ENCODE peak calls at places on chromosomes 5 and 9, in ten cellular contexts. S, G, I, E, Y, P, D, Z, C and W are unnamed samples.

GRCh38 chr5:154472871-154473580 is 5.0 kb downstream of the HAND1 start:
- DNase-seq in E (peak), C (peak), P (no peak), Z (no peak), G (no peak), I (no peak), D (peak), S (no peak), Y (no peak), W (no peak)

GRCh38 chr5:115428248-115428647 is 116.3 kb downstream of the FEM1C start:
- DNase-seq in P (no peak), G (no peak), Y (no peak), S (no peak), D (no peak), E (no peak), I (no peak), C (no peak), Z (no peak), W (no peak)

GRCh38 chr9:125190371-125190801 is 783 bp upstream of the PPP6C start:
- DNase-seq in I (no peak), Z (no peak), P (no peak), D (peak), C (no peak), S (no peak), Y (no peak), E (peak), G (no peak), W (no peak)

GRCh38 chr5:89883967-89884366 is 525.6 kb downstream of the CETN3 start:
- DNase-seq in G (no peak), Y (no peak), S (no peak), E (no peak), D (no peak), P (no peak), I (no peak), Z (no peak), C (no peak), W (no peak)

GRCh38 chr9:71096431-71097108 is 24.9 kb downstream of the TRPM3 start:
- DNase-seq in I (no peak), P (peak), D (no peak), E (no peak), S (no peak), G (no peak), Z (no peak), Y (no peak), C (no peak), W (no peak)

GRCh38 chr5:154197801-154198461 is 7.4 kb downstream of the GALNT10 start:
- DNase-seq in S (peak), I (no peak), Y (peak), C (no peak), E (no peak), D (no peak), G (peak), P (no peak), Z (peak), W (no peak)

GRCh38 chr9:129109504-129109903 is 1.1 kb downstream of the CRAT start:
- DNase-seq in I (peak), C (no peak), E (peak), G (no peak), P (peak), Y (no peak), S (no peak), D (peak), Z (peak), W (no peak)

GRCh38 chr5:179699640-179700298 is 1.0 kb downstream of the CANX start:
- DNase-seq in P (peak), Y (peak), Z (peak), D (peak), G (peak), E (peak), S (peak), I (no peak), C (no peak), W (no peak)

GRCh38 chr5:132009706-132010405 is 1.6 kb downstream of the ACSL6 start:
- DNase-seq in S (no peak), I (no peak), E (peak), Z (no peak), P (no peak), G (no peak), D (peak), C (no peak), Y (no peak), W (no peak)

GRCh38 chr9:113558632-113559502 is 95.3 kb downstream of the RGS3 start:
- DNase-seq in C (no peak), Z (no peak), E (no peak), S (peak), D (no peak), P (peak), Y (no peak), I (peak), G (peak), W (no peak)

GRCh38 chr5:59416441-59416840 is 477.1 kb downstream of the PDE4D start:
- DNase-seq in C (no peak), I (peak), E (no peak), S (peak), D (no peak), G (no peak), P (no peak), Z (peak), Y (no peak), W (no peak)

GRCh38 chr5:153654444-153654843 is 164.0 kb downstream of the GRIA1 start:
- DNase-seq in E (no peak), Z (no peak), P (no peak), C (no peak), Y (peak), I (peak), S (peak), G (no peak), D (no peak), W (no peak)

GRCh38 chr5:29498412-29498811 is 1695.1 kb upstream of the CDH6 start:
- DNase-seq in S (no peak), Z (no peak), G (no peak), C (no peak), I (no peak), E (no peak), Y (no peak), P (no peak), D (no peak), W (no peak)

GRCh38 chr9:96246267-96246671 is 55.7 kb downstream of the HSD17B3 start:
- DNase-seq in I (no peak), E (no peak), P (no peak), C (no peak), D (no peak), G (no peak), S (no peak), Y (no peak), Z (no peak), W (no peak)

GRCh38 chr5:111252799-111253564 is 28.8 kb downstream of the CAMK4 start:
- DNase-seq in G (no peak), C (no peak), D (no peak), Y (no peak), I (no peak), P (no peak), E (no peak), S (no peak), Z (no peak), W (peak)

GRCh38 chr5:35248843-35249780 is 18.8 kb upstream of the PRLR start:
- DNase-seq in I (no peak), G (no peak), E (no peak), Z (no peak), P (no peak), Y (no peak), D (no peak), C (no peak), S (peak), W (no peak)

GRCh38 chr9:4590430-4591122 is 71.5 kb upstream of the PLPP6 start:
- DNase-seq in C (no peak), Y (no peak), G (no peak), Z (no peak), P (no peak), E (peak), S (peak), D (no peak), I (no peak), W (no peak)

GRCh38 chr9:138104251-138105122 is 226.9 kb downstream of the CACNA1B start:
- DNase-seq in Z (no peak), S (no peak), I (no peak), D (peak), Y (no peak), P (no peak), C (no peak), E (no peak), G (no peak), W (no peak)

GRCh38 chr5:138900281-138900965 is 25.3 kb upstream of the LRRTM2 start:
- DNase-seq in C (no peak), Y (peak), E (no peak), Z (no peak), I (peak), S (peak), D (no peak), G (peak), P (peak), W (no peak)

GRCh38 chr5:133370281-133370890 is 242.0 kb downstream of the FSTL4 start:
- DNase-seq in S (no peak), E (no peak), C (no peak), I (no peak), P (no peak), G (no peak), D (no peak), Y (peak), Z (peak), W (no peak)

GRCh38 chr5:13354611-13355010 is 589.9 kb downstream of the DNAH5 start:
- DNase-seq in C (no peak), Y (peak), S (no peak), P (no peak), D (no peak), Z (peak), I (no peak), G (no peak), E (no peak), W (no peak)

GRCh38 chr9:69498430-69498829 is 173.4 kb downstream of the ENTREP1 start:
- DNase-seq in C (no peak), P (no peak), S (no peak), E (no peak), Z (no peak), Y (no peak), I (no peak), G (no peak), D (no peak), W (no peak)

GRCh38 chr5:180801596-180802324 is 846 bp downstream of the MGAT1 start:
- DNase-seq in G (no peak), I (no peak), P (no peak), Y (no peak), S (no peak), D (no peak), Z (no peak), C (no peak), E (no peak), W (no peak)

DNA sequence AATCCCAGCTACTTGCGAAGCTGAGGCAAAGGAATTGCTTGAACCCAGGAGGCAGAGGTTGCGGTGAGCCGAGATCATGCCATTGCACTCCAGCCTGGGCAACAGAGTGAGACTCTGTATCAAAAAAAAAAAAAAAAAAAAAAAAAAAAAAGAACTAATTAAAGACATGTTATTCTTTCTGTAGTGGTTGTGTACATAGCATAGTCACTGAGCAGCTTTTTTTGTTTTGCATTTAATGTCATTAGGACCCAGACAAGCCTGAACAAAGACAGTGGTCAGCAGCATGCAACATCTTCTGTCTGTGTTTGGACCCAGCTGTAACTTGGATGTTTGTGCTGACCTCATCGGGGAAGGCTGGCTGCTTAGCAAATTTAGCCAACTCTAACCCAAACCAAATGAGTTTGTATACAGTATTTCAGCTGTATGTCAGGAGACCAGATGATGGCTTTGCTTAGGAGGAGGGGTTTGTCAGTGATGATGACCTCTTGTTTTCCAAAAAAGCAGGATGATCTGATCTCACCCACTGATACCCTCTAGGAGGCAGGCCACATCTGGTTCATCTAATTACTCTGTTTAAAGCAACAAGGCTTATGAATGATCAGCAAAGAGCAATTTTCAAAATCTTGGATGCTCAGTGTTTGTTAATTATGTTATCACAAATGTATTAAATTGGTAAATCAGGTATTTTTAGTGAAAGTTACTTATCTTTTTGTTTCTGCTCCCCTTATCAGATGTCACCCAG is 39.5 kb downstream of the SNCAIP start:
- DNase-seq in Z (no peak), P (no peak), E (no peak), S (peak), D (no peak), C (no peak), I (no peak), Y (no peak), G (no peak), W (no peak)
- TF ChIP-seq CTCF in Z (no peak), P (no peak), E (no peak), S (no peak), D (no peak), C (no peak), I (no peak), Y (no peak), G (no peak), W (no peak)

DNA sequence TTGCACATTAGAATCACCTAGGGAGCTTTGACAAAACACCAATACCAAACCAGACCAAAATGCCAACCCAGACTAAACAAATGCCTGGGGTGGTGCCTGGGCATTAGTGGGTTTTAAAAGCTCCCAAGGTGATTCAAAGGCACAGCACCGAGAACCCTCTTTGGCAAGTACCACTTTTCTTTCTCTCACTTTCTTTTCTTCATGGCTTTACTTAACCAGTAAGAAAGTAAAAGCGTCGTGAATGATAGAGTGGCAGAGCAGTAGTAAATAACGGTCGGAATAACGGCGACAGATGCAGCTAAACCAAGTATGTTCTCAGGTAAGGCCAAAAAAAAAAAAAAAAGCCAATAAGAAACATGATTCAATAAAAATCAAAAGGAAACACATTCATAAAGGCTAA is 49.5 kb downstream of the ZNF608 start:
- DNase-seq in S (no peak), G (no peak), I (no peak), P (no peak), E (no peak), D (no peak), Z (no peak), Y (no peak), C (no peak), W (no peak)
- H3K4me3 ChIP-seq in S (no peak), G (no peak), I (no peak), P (no peak), E (no peak), D (no peak), Z (no peak), Y (no peak), C (no peak), W (no peak)

GRCh38 chr9:28648723-28649122 is 1075.4 kb upstream of the C9orf72 start:
- DNase-seq in S (no peak), G (no peak), P (no peak), E (peak), C (no peak), Z (peak), I (no peak), Y (no peak), D (peak), W (no peak)
- TF ChIP-seq CTCF in S (no peak), G (peak), P (no peak), E (peak), C (no peak), Z (peak), I (no peak), Y (peak), D (peak), W (no peak)

GRCh38 chr9:90774682-90775081 is 26.9 kb upstream of the SYK start:
- DNase-seq in I (no peak), E (peak), Y (no peak), C (no peak), D (no peak), Z (peak), G (no peak), S (no peak), P (no peak), W (peak)

GRCh38 chr9:90783552-90783951 is 18.1 kb upstream of the SYK start:
- DNase-seq in S (no peak), D (no peak), E (peak), Z (no peak), I (no peak), G (no peak), C (no peak), P (no peak), Y (no peak), W (no peak)

GRCh38 chr9:90773593-90773992 is 28.0 kb upstream of the SYK start:
- DNase-seq in E (peak), S (no peak), Y (peak), D (peak), Z (peak), I (no peak), C (no peak), G (no peak), P (no peak), W (no peak)

GRCh38 chr9:90775657-90776056 is 26.0 kb upstream of the SYK start:
- DNase-seq in E (no peak), C (no peak), G (no peak), Y (no peak), I (no peak), S (no peak), P (no peak), Z (no peak), D (no peak), W (no peak)

DNA sequence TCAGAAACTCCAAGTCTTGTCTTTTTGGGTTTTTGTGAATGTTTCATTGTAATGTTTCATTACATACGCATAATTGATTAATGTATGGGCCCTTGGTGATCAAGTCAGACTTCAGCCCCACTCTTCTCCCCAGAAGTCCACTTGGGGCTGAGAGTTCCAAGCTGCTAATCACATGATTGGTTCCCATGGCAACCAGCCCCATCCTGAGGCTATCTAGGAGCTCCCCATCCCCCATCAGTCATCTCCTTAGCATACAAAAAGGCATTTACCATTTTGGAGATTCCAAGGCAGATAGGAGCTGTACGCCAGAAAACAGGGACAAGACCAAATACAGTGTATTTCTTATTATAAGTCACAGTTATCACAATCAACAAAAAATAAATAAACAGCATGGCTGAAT is 22.9 kb upstream of the SYK start:
- DNase-seq in P (no peak), I (no peak), G (no peak), D (peak), C (no peak), S (no peak), E (peak), Y (no peak), Z (no peak), W (no peak)
- H3K4me3 ChIP-seq in P (no peak), I (no peak), G (no peak), D (no peak), C (no peak), S (no peak), E (no peak), Y (no peak), Z (no peak), W (no peak)

GRCh38 chr5:98957307-98957706 is 28.5 kb upstream of the CHD1 start:
- DNase-seq in Y (no peak), D (no peak), G (no peak), S (no peak), P (no peak), C (no peak), I (no peak), E (no peak), Z (no peak), W (no peak)
- TF ChIP-seq CTCF in Y (no peak), D (no peak), G (no peak), S (no peak), P (no peak), C (no peak), I (no peak), E (no peak), Z (no peak), W (no peak)

GRCh38 chr5:81429363-81429762 is 35.4 kb upstream of the ACOT12 start:
- DNase-seq in C (no peak), I (no peak), D (no peak), E (no peak), Y (no peak), P (no peak), G (no peak), Z (no peak), S (no peak), W (no peak)

GRCh38 chr5:81428866-81429265 is 34.9 kb upstream of the ACOT12 start:
- DNase-seq in S (no peak), E (no peak), C (no peak), I (no peak), Z (peak), D (no peak), G (no peak), P (no peak), Y (peak), W (no peak)

GRCh38 chr5:81427566-81427965 is 33.6 kb upstream of the ACOT12 start:
- DNase-seq in P (no peak), E (no peak), S (no peak), D (no peak), G (no peak), C (no peak), Z (no peak), Y (no peak), I (no peak), W (no peak)

GRCh38 chr5:81429986-81430385 is 36.1 kb upstream of the ACOT12 start:
- DNase-seq in S (no peak), E (no peak), I (no peak), P (no peak), G (no peak), D (no peak), Y (no peak), Z (no peak), C (no peak), W (no peak)

DNA sequence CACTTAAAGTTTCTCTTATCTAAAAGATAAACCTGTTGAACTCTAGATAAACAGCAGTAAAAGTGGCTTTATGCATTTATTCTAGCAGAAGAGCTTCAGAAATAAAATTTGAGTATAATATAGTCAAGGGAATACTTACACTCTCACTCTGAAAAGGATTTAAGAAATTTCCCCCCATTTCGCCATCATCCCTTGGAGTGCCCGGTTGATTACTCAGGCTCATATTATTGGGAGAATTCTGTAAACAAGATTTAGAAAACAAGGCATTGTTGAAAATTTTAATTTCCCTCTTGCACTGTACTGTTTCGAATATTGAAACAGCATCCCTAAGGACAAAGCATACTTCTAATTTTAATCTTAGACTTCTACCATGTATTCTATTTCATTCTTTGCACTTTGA is 34.5 kb upstream of the ACOT12 start:
- DNase-seq in Z (no peak), P (no peak), S (peak), I (peak), E (no peak), Y (peak), D (no peak), C (no peak), G (no peak), W (no peak)
- H3K4me3 ChIP-seq in Z (no peak), P (no peak), S (no peak), I (no peak), E (no peak), Y (no peak), D (no peak), C (no peak), G (no peak), W (no peak)

GRCh38 chr9:13917534-13917933 is 396.4 kb downstream of the NFIB start:
- DNase-seq in S (no peak), D (no peak), P (no peak), Y (no peak), I (no peak), Z (no peak), G (no peak), E (no peak), C (no peak), W (no peak)

GRCh38 chr9:13923381-13923780 is 390.6 kb downstream of the NFIB start:
- DNase-seq in D (no peak), E (no peak), Z (no peak), I (no peak), G (no peak), S (no peak), P (no peak), C (no peak), Y (no peak), W (no peak)

GRCh38 chr9:13915131-13915530 is 398.8 kb downstream of the NFIB start:
- DNase-seq in C (no peak), P (no peak), S (no peak), Y (no peak), I (no peak), D (no peak), E (no peak), G (no peak), Z (no peak), W (no peak)

GRCh38 chr9:13915591-13916301 is 398.2 kb downstream of the NFIB start:
- DNase-seq in S (peak), C (no peak), I (no peak), P (no peak), E (no peak), Y (no peak), D (no peak), Z (peak), G (peak), W (no peak)

GRCh38 chr9:13919386-13919785 is 394.6 kb downstream of the NFIB start:
- DNase-seq in S (no peak), P (no peak), Z (no peak), E (no peak), G (no peak), I (no peak), C (no peak), D (no peak), Y (no peak), W (no peak)
- TF ChIP-seq CTCF in S (no peak), P (no peak), Z (no peak), E (no peak), G (no peak), I (no peak), C (no peak), D (no peak), Y (no peak), W (no peak)